ENCODE peak calls at places on chromosome 1, in four cellular contexts. One of them, this sample, is unnamed.

GRCh38 chr1:42162181-42162580 is 2.4 kb downstream of the GUCA2A start:
- DNase-seq in fibroblast of lung: no peak
- DNase-seq in PC-3: no peak
- DNase-seq in trophoblast cell: no peak
- DNase-seq in this sample: no peak

GRCh38 chr1:158611916-158612315 is 6.8 kb downstream of the OR10Z1 start:
- DNase-seq in PC-3: no peak
- DNase-seq in fibroblast of lung: no peak
- DNase-seq in trophoblast cell: peak
- DNase-seq in this sample: no peak

GRCh38 chr1:59412705-59413326 is 115.9 kb downstream of the FGGY start:
- DNase-seq in PC-3: no peak
- DNase-seq in fibroblast of lung: no peak
- DNase-seq in trophoblast cell: no peak
- DNase-seq in this sample: no peak

GRCh38 chr1:201397675-201398074 is 1.4 kb downstream of the LAD1 start:
- DNase-seq in PC-3: peak
- DNase-seq in fibroblast of lung: no peak
- DNase-seq in trophoblast cell: peak
- DNase-seq in this sample: no peak

GRCh38 chr1:113451710-113452109 is 61.4 kb downstream of the MAGI3 start:
- DNase-seq in PC-3: no peak
- DNase-seq in fibroblast of lung: no peak
- DNase-seq in trophoblast cell: no peak
- DNase-seq in this sample: no peak

GRCh38 chr1:205042911-205043806 is at the start of gene CNTN2:
- DNase-seq in trophoblast cell: no peak
- DNase-seq in fibroblast of lung: no peak
- DNase-seq in PC-3: no peak
- DNase-seq in this sample: no peak

GRCh38 chr1:72777918-72778317 is 495.6 kb upstream of the NEGR1 start:
- DNase-seq in PC-3: no peak
- DNase-seq in fibroblast of lung: peak
- DNase-seq in trophoblast cell: peak
- DNase-seq in this sample: no peak

GRCh38 chr1:152967201-152967600 is 3.2 kb upstream of the SPRR4 start:
- DNase-seq in PC-3: peak
- DNase-seq in trophoblast cell: no peak
- DNase-seq in fibroblast of lung: no peak
- DNase-seq in this sample: no peak

GRCh38 chr1:112337028-112337531 is 58.9 kb upstream of the CTTNBP2NL start:
- DNase-seq in trophoblast cell: peak
- DNase-seq in PC-3: peak
- DNase-seq in fibroblast of lung: no peak
- DNase-seq in this sample: peak

GRCh38 chr1:43444827-43445225 is 8.9 kb downstream of the HYI start:
- DNase-seq in PC-3: no peak
- DNase-seq in fibroblast of lung: no peak
- DNase-seq in trophoblast cell: no peak
- DNase-seq in this sample: peak

GRCh38 chr1:47023268-47024137 is at the start of gene CYP4X1:
- DNase-seq in trophoblast cell: no peak
- DNase-seq in PC-3: no peak
- DNase-seq in fibroblast of lung: peak
- DNase-seq in this sample: peak

GRCh38 chr1:158961178-158961577 is 29.8 kb downstream of the PYHIN1 start:
- DNase-seq in trophoblast cell: no peak
- DNase-seq in fibroblast of lung: no peak
- DNase-seq in PC-3: peak
- DNase-seq in this sample: peak

GRCh38 chr1:33364578-33364945 is 43.7 kb upstream of the A3GALT2 start:
- DNase-seq in fibroblast of lung: no peak
- DNase-seq in trophoblast cell: no peak
- DNase-seq in PC-3: no peak
- DNase-seq in this sample: no peak

GRCh38 chr1:62841587-62842169 is 57.7 kb downstream of the ATG4C start:
- DNase-seq in trophoblast cell: peak
- DNase-seq in PC-3: peak
- DNase-seq in fibroblast of lung: peak
- DNase-seq in this sample: peak

GRCh38 chr1:226365831-226366231 is 42.1 kb downstream of the PARP1 start:
- DNase-seq in fibroblast of lung: peak
- DNase-seq in PC-3: peak
- DNase-seq in trophoblast cell: no peak
- DNase-seq in this sample: peak

GRCh38 chr1:205604825-205605544 is 26.8 kb downstream of the ELK4 start:
- DNase-seq in trophoblast cell: no peak
- DNase-seq in fibroblast of lung: no peak
- DNase-seq in PC-3: no peak
- DNase-seq in this sample: peak

GRCh38 chr1:62325076-62325475 is 5.8 kb upstream of the KANK4 start:
- DNase-seq in PC-3: peak
- DNase-seq in fibroblast of lung: peak
- DNase-seq in trophoblast cell: peak
- DNase-seq in this sample: peak

GRCh38 chr1:16958475-16958874 is 21.9 kb downstream of the MFAP2 start:
- DNase-seq in PC-3: no peak
- DNase-seq in fibroblast of lung: no peak
- DNase-seq in trophoblast cell: no peak
- DNase-seq in this sample: no peak

This sample was measured in foreskin fibroblast.